ENCODE peak calls at places on chromosome 11, in six cellular contexts. R, E, V, O, C and P are unnamed samples.
A peak's percentile ranks its signal among the peaks of the same experiment; 100 is the strongest.

GRCh38 chr11:107139396-107139795 is 121.1 kb upstream of the GUCY1A2 start:
- DNase-seq in E (no peak), R (no peak), C (no peak), O (no peak), V (no peak), P (no peak)

GRCh38 chr11:43952401-43953342 is 10.2 kb downstream of the C11orf96 start:
- DNase-seq in C (no peak), E (no peak), O (no peak), R (no peak), V (no peak), P (no peak)

GRCh38 chr11:11583801-11584445 is 37.9 kb downstream of the GALNT18 start:
- DNase-seq in E (no peak), C (no peak), R (no peak), V (no peak), O (no peak), P (no peak)

GRCh38 chr11:61654397-61654829 is 25.8 kb upstream of the DAGLA start:
- DNase-seq in V (no peak), C (no peak), E (peak; percentile 87), R (no peak), O (no peak), P (no peak)

GRCh38 chr11:122717264-122717867 is 61.8 kb downstream of the UBASH3B start:
- DNase-seq in V (no peak), C (no peak), E (no peak), O (no peak), R (no peak), P (no peak)

GRCh38 chr11:64637346-64638016 is 46.5 kb downstream of the SLC22A12 start:
- DNase-seq in O (no peak), E (no peak), V (no peak), C (no peak), R (no peak), P (peak; percentile 22)

GRCh38 chr11:45470151-45471001 is 184.2 kb upstream of the SYT13 start:
- DNase-seq in E (peak; percentile 20), O (no peak), C (no peak), R (peak; percentile 86), V (no peak), P (no peak)

GRCh38 chr11:88695701-88696414 is 358.3 kb upstream of the CTSC start:
- DNase-seq in V (no peak), R (no peak), E (no peak), C (no peak), O (no peak), P (no peak)

GRCh38 chr11:45644981-45645889 is 20.2 kb downstream of the CHST1 start:
- DNase-seq in V (no peak), C (no peak), O (no peak), R (no peak), E (peak; percentile 62), P (no peak)

GRCh38 chr11:121478226-121478894 is 25.6 kb upstream of the SORL1-AS1 start:
- DNase-seq in V (no peak), C (no peak), E (no peak), O (no peak), R (no peak), P (no peak)

GRCh38 chr11:77397631-77398030 is 76.3 kb downstream of the PAK1 start:
- DNase-seq in E (no peak), O (no peak), V (no peak), C (no peak), R (no peak), P (no peak)

GRCh38 chr11:134373591-134374052 is 38.4 kb downstream of the B3GAT1 start:
- DNase-seq in V (no peak), R (no peak), O (no peak), C (no peak), E (peak; percentile 73), P (no peak)

GRCh38 chr11:86802601-86803051 is 2.3 kb downstream of the PRSS23 start:
- DNase-seq in V (no peak), R (peak; percentile 56), C (no peak), O (peak; percentile 10), E (no peak), P (peak; percentile 18)

GRCh38 chr11:84261707-84262106 is 975.5 kb upstream of the CCDC90B start:
- DNase-seq in R (peak; percentile 18), E (no peak), V (no peak), O (no peak), C (no peak), P (no peak)